ENCODE peak calls at places on chromosomes 11 and 22, in five cellular contexts. One of them, this sample, is unnamed.
A peak's percentile ranks its signal among the peaks of the same experiment; 100 is the strongest.

GRCh38 chr11:70477607-70478006 is 79.3 kb downstream of the CTTN start:
- DNase-seq in GM23248: no peak
- DNase-seq in A549: no peak
- DNase-seq in vagina: no peak
- DNase-seq in pancreas: no peak
- DNase-seq in this sample: no peak

GRCh38 chr22:45534339-45535192 is 31.9 kb downstream of the FBLN1 start:
- DNase-seq in GM23248: no peak
- DNase-seq in A549: no peak
- DNase-seq in vagina: no peak
- DNase-seq in pancreas: no peak
- DNase-seq in this sample: no peak

GRCh38 chr11:33753304-33753703 is 17.1 kb upstream of the CD59 start:
- DNase-seq in GM23248: peak; percentile 67
- DNase-seq in A549: no peak
- DNase-seq in vagina: no peak
- DNase-seq in pancreas: no peak
- DNase-seq in this sample: no peak

GRCh38 chr22:37485006-37485713 is 1.0 kb downstream of the MFNG start:
- DNase-seq in GM23248: no peak
- DNase-seq in A549: no peak
- DNase-seq in vagina: no peak
- DNase-seq in pancreas: peak; percentile 73
- DNase-seq in this sample: no peak

GRCh38 chr11:69186316-69187266 is 30.9 kb downstream of the SMIM38 start:
- DNase-seq in GM23248: no peak
- DNase-seq in A549: no peak
- DNase-seq in vagina: no peak
- DNase-seq in pancreas: peak; percentile 24
- DNase-seq in this sample: no peak

GRCh38 chr11:134668076-134668475 is 256.0 kb upstream of the B3GAT1 start:
- DNase-seq in GM23248: no peak
- DNase-seq in A549: no peak
- DNase-seq in vagina: no peak
- DNase-seq in pancreas: no peak
- DNase-seq in this sample: no peak

GRCh38 chr22:37378642-37379058 is 48.6 kb downstream of the ELFN2 start:
- DNase-seq in GM23248: peak; percentile 48
- DNase-seq in A549: peak; percentile 10
- DNase-seq in vagina: no peak
- DNase-seq in pancreas: no peak
- DNase-seq in this sample: no peak

GRCh38 chr11:12529793-12530192 is 144.4 kb upstream of the TEAD1 start:
- DNase-seq in GM23248: peak; percentile 54
- DNase-seq in A549: no peak
- DNase-seq in vagina: no peak
- DNase-seq in pancreas: no peak
- DNase-seq in this sample: no peak

GRCh38 chr22:44147821-44148574 is 32.7 kb upstream of the PARVG start:
- DNase-seq in GM23248: peak; percentile 16
- DNase-seq in A549: no peak
- DNase-seq in vagina: no peak
- DNase-seq in pancreas: no peak
- DNase-seq in this sample: peak; percentile 91

GRCh38 chr11:12179019-12179418 is 68.6 kb downstream of the MICAL2 start:
- DNase-seq in GM23248: no peak
- DNase-seq in A549: no peak
- DNase-seq in vagina: no peak
- DNase-seq in pancreas: peak; percentile 88
- DNase-seq in this sample: no peak

GRCh38 chr22:22374579-22374978 is 130.0 kb downstream of the VPREB1 start:
- DNase-seq in GM23248: no peak
- DNase-seq in A549: no peak
- DNase-seq in vagina: no peak
- DNase-seq in pancreas: no peak
- DNase-seq in this sample: no peak

GRCh38 chr11:96162816-96163499 is 180.0 kb downstream of the MAML2 start:
- DNase-seq in GM23248: peak; percentile 98
- DNase-seq in A549: no peak
- DNase-seq in vagina: no peak
- DNase-seq in pancreas: no peak
- DNase-seq in this sample: no peak

GRCh38 chr11:75872887-75873416 is 57.9 kb downstream of the UVRAG start:
- DNase-seq in GM23248: peak; percentile 10
- DNase-seq in A549: no peak
- DNase-seq in vagina: no peak
- DNase-seq in pancreas: no peak
- DNase-seq in this sample: no peak

GRCh38 chr11:62682518-62682917 is 3.6 kb upstream of the UBXN1 start:
- DNase-seq in GM23248: no peak
- DNase-seq in A549: no peak
- DNase-seq in vagina: no peak
- DNase-seq in pancreas: no peak
- DNase-seq in this sample: no peak

GRCh38 chr22:44385781-44386180 is 73.0 kb upstream of the SHISAL1 start:
- DNase-seq in GM23248: no peak
- DNase-seq in A549: no peak
- DNase-seq in vagina: no peak
- DNase-seq in pancreas: no peak
- DNase-seq in this sample: no peak

GRCh38 chr11:100980156-100980555 is 149.5 kb downstream of the PGR start:
- DNase-seq in GM23248: peak; percentile 12
- DNase-seq in A549: peak; percentile 1
- DNase-seq in vagina: no peak
- DNase-seq in pancreas: no peak
- DNase-seq in this sample: no peak

GRCh38 chr11:43644626-43645299 is 35.8 kb upstream of the HSD17B12 start:
- DNase-seq in GM23248: peak; percentile 54
- DNase-seq in A549: no peak
- DNase-seq in vagina: no peak
- DNase-seq in pancreas: no peak
- DNase-seq in this sample: no peak

GRCh38 chr22:21032843-21033688 is 705 bp upstream of the SLC7A4 start:
- DNase-seq in GM23248: no peak
- DNase-seq in A549: no peak
- DNase-seq in vagina: no peak
- DNase-seq in pancreas: peak; percentile 38
- DNase-seq in this sample: no peak

GRCh38 chr11:61794579-61794978 is 1.9 kb downstream of the FEN1 start:
- DNase-seq in GM23248: no peak
- DNase-seq in A549: no peak
- DNase-seq in vagina: no peak
- DNase-seq in pancreas: no peak
- DNase-seq in this sample: no peak

GRCh38 chr11:128892866-128893565 is 1.9 kb downstream of the KCNJ5 start:
- DNase-seq in GM23248: no peak
- DNase-seq in A549: no peak
- DNase-seq in vagina: no peak
- DNase-seq in pancreas: no peak
- DNase-seq in this sample: no peak

GRCh38 chr11:5603326-5603725 is 6.9 kb downstream of the TRIM6 start:
- DNase-seq in GM23248: no peak
- DNase-seq in A549: no peak
- DNase-seq in vagina: no peak
- DNase-seq in pancreas: no peak
- DNase-seq in this sample: no peak

GRCh38 chr11:132770802-132771545 is 761.3 kb downstream of the OPCML start:
- DNase-seq in GM23248: no peak
- DNase-seq in A549: no peak
- DNase-seq in vagina: no peak
- DNase-seq in pancreas: no peak
- DNase-seq in this sample: no peak

GRCh38 chr11:60303661-60304060 is 23.2 kb downstream of the MS4A4A start:
- DNase-seq in GM23248: no peak
- DNase-seq in A549: no peak
- DNase-seq in vagina: no peak
- DNase-seq in pancreas: no peak
- DNase-seq in this sample: no peak

GRCh38 chr11:120136356-120136755 is 1.6 kb downstream of the TRIM29 start:
- DNase-seq in GM23248: no peak
- DNase-seq in A549: no peak
- DNase-seq in vagina: no peak
- DNase-seq in pancreas: no peak
- DNase-seq in this sample: no peak

GRCh38 chr22:36336246-36337182 is 51.3 kb downstream of the MYH9 start:
- DNase-seq in GM23248: no peak
- DNase-seq in A549: no peak
- DNase-seq in vagina: no peak
- DNase-seq in pancreas: peak; percentile 93
- DNase-seq in this sample: no peak

GRCh38 chr11:2924381-2924780 is 4.8 kb downstream of the PHLDA2 start:
- DNase-seq in GM23248: no peak
- DNase-seq in A549: no peak
- DNase-seq in vagina: no peak
- DNase-seq in pancreas: peak; percentile 64
- DNase-seq in this sample: no peak

GRCh38 chr22:41925783-41926460 is 684 bp downstream of the TNFRSF13C start:
- DNase-seq in GM23248: peak; percentile 76
- DNase-seq in A549: no peak
- DNase-seq in vagina: no peak
- DNase-seq in pancreas: peak; percentile 90
- DNase-seq in this sample: no peak

GRCh38 chr22:24427500-24428164 is at the start of gene ADORA2A:
- DNase-seq in GM23248: no peak
- DNase-seq in A549: no peak
- DNase-seq in vagina: no peak
- DNase-seq in pancreas: peak; percentile 67
- DNase-seq in this sample: no peak

GRCh38 chr11:61764606-61765260 is 12.3 kb downstream of the MYRF start:
- DNase-seq in GM23248: no peak
- DNase-seq in A549: no peak
- DNase-seq in vagina: no peak
- DNase-seq in pancreas: no peak
- DNase-seq in this sample: no peak

GRCh38 chr22:45268958-45269844 is 15.5 kb upstream of the UPK3A start:
- DNase-seq in GM23248: peak; percentile 85
- DNase-seq in A549: peak; percentile 38
- DNase-seq in vagina: no peak
- DNase-seq in pancreas: peak; percentile 94
- DNase-seq in this sample: no peak

DNA sequence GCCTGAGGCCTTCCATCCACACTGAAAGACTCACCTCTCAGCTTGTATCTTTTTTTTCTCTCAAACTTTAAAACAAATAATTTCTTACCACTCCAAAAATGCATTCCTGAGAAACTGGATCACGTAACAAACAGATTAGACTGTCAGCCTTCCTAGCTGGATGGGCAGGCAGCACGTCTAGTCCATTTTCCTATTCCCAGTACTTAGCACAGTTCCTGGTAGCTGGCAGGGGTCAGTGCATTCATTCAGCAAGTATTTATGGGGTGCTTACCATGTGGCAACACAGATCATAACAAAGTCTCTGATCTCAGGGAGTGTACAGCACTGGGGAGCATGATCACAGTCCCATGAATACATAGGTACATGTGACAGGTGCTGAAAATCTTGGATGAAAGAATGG is 89.6 kb downstream of the UBASH3B start:
- DNase-seq in GM23248: no peak
- DNase-seq in A549: no peak
- DNase-seq in vagina: no peak
- DNase-seq in pancreas: no peak
- DNase-seq in this sample: no peak
- H3K27ac ChIP-seq in GM23248: no peak overlapping the region
- H3K27ac ChIP-seq in A549: no peak overlapping the region
- H3K27ac ChIP-seq in vagina: no peak overlapping the region
- H3K27ac ChIP-seq in pancreas: no peak overlapping the region
- H3K27ac ChIP-seq in this sample: no peak overlapping the region

DNA sequence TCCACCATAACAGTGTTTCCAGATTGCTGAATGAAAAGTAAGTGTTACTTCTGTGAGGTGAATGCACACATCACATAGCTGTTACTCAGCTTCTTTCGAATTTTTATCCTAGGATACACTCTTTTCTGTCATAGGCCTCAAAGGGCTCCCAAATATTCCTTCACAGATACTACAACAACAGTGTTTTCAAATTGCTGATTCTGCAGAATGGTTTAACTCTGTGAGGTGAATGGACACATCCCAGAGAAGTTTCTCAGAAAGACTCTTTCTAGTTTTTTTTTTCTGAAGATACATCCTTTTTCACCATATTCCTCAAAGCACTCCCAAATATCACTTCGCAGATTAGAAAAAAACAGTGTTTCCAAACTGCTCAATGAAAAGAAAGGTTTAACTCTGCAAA is 221.1 kb downstream of the OR4A5 start:
- DNase-seq in GM23248: no peak
- DNase-seq in A549: no peak
- DNase-seq in vagina: no peak
- DNase-seq in pancreas: no peak
- DNase-seq in this sample: no peak
- H3K9me3 ChIP-seq in GM23248: peaks cover 5% of the 10 kb centered on the region
- H3K9me3 ChIP-seq in A549: peaks cover 17% of the 10 kb centered on the region
- H3K9me3 ChIP-seq in vagina: peaks cover 17% of the 10 kb centered on the region
- H3K9me3 ChIP-seq in pancreas: no peaks in the 10 kb centered on the region
- H3K9me3 ChIP-seq in this sample: peaks cover 4% of the 10 kb centered on the region

DNA sequence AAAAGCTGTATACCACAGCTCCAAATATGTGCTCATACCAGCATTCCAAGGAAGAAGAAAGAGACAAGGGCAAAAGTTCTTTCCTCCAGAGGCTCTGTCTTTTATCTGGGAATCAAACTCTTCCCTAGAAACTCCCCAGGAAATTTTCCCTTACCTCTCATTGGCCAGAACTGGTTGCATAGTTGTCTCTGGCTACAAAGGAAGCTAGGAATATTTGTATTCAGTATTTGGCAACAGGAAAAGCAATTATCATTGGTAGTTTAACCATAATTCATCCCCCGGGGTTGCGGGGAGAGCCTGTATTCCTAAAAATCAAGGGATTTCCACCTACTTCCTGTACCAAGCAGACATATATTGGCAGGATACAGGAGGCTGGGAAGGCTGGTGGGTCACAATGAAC is 10.5 kb upstream of the ZFTA start:
- DNase-seq in GM23248: no peak
- DNase-seq in A549: no peak
- DNase-seq in vagina: no peak
- DNase-seq in pancreas: no peak
- DNase-seq in this sample: no peak
- H3K27ac ChIP-seq in GM23248: no peak overlapping the region
- H3K27ac ChIP-seq in A549: no peak overlapping the region
- H3K27ac ChIP-seq in vagina: no peak overlapping the region
- H3K27ac ChIP-seq in pancreas: no peak overlapping the region
- H3K27ac ChIP-seq in this sample: no peak overlapping the region

DNA sequence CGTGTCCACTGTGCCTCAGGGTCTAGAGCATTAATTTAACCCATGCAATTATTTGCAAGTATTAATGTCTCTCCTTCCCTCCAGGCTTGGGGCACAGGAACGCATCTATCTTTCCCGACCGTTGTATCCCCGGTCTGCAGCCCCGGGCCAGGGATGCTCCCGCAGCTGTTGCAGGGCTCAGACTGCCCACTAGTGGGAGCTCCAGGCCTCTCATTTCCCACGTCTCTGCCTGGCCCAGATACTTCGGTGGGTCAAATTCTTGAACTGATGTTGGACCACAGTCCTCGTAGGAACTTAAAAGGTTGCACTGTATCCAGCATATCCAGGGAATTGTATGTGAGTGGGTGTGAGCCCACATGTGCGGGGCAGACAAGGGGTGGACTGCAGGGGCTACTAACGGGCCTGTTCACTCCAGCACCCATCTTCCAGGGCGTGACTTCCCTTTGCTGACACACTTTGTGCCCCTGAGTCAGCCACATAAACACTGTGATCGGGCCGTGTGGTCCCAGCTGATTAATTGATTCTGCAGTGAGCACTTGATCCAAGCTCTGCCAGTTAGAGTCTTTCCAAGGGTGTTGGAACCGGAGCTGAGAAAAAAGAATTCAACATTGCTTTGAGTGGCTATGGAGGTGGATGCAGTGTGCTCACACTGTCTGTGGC is 451.3 kb downstream of the TBC1D22A start:
- DNase-seq in GM23248: peak; percentile 54
- DNase-seq in A549: peak; percentile 28
- DNase-seq in vagina: peak; percentile 56
- DNase-seq in pancreas: no peak
- DNase-seq in this sample: no peak
- H3K9me3 ChIP-seq in GM23248: no peaks in the 10 kb centered on the region
- H3K9me3 ChIP-seq in A549: no peaks in the 10 kb centered on the region
- H3K9me3 ChIP-seq in vagina: no peaks in the 10 kb centered on the region
- H3K9me3 ChIP-seq in pancreas: no peaks in the 10 kb centered on the region
- H3K9me3 ChIP-seq in this sample: peaks cover 15% of the 10 kb centered on the region

This sample was measured in iPS DF 6.9.